ENCODE peak calls at places on chromosome 1, in seven cellular contexts. Z is GM12892, O is breast epithelium, M is suprapubic skin, W is K562, I is sigmoid colon, E is stomach. T is an unnamed sample.

GRCh38 chr1:66282343-66282852 is 251.6 kb upstream of the SGIP1 start:
- DNase-seq in I (no peak), E (no peak), M (no peak), O (no peak), W (no peak), Z (peak), T (peak)

GRCh38 chr1:204031098-204031710 is 41.7 kb upstream of the SOX13 start:
- DNase-seq in Z (no peak), W (no peak), I (no peak), E (no peak), O (no peak), M (no peak), T (no peak)

GRCh38 chr1:32963746-32964460 is 706 bp downstream of the RNF19B start:
- DNase-seq in M (peak), O (peak), I (peak), E (peak), W (peak), Z (peak), T (peak)

GRCh38 chr1:178382372-178382771 is 114.4 kb downstream of the CLEC20A start:
- DNase-seq in M (no peak), W (no peak), Z (no peak), O (no peak), I (no peak), E (no peak), T (no peak)

GRCh38 chr1:32474954-32475353 is 10.1 kb downstream of the ZBTB8B start:
- DNase-seq in O (no peak), E (no peak), Z (no peak), M (no peak), I (no peak), W (no peak), T (no peak)

GRCh38 chr1:198620951-198621824 is 17.7 kb upstream of the PTPRC start:
- DNase-seq in Z (no peak), E (no peak), W (no peak), M (no peak), O (no peak), I (no peak), T (peak)

GRCh38 chr1:58249729-58250586 is 296.6 kb downstream of the OMA1 start:
- DNase-seq in I (no peak), Z (peak), M (no peak), W (no peak), E (no peak), O (no peak), T (no peak)

GRCh38 chr1:30234091-30234490 is 489.3 kb downstream of the MATN1 start:
- DNase-seq in E (no peak), M (no peak), O (no peak), I (no peak), Z (no peak), W (no peak), T (no peak)

GRCh38 chr1:15323351-15323988 is 76.4 kb downstream of the FHAD1 start:
- DNase-seq in I (peak), M (peak), W (peak), Z (peak), O (peak), E (peak), T (peak)

DNA sequence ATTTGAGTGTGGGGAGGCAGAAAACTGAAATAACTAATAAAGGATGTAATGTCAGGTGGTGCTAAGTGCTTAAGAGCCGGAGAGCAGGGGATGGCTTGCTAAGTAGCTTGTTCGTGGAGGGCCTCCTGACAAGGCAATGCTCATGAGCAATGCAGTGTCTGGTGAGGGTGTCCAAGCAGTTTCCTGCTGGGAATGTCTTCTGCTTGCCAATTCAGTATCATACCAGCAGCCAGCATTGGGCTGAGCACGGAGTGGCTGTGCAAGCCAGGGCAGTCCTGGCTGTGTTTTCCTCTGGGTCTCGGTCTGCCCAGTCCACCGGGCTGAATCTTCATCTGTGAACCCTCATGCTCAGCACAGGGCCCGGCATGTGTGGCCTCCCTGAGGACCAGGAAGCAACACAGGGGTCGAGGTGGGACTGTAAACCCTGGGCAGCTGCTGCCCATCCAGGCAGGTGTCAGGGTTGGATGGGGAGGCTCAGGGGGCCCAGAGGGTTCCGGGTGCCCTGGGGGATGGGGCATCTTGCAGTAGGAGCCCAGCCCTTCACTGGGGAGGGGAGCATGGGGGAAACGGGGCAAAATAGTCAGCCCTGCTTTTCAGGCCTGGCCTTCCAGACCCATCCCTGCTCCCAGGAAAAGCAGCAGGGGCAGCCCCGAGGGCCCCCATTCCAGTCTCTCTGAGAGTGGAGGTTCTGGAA is 27.5 kb downstream of the EDN2 start:
- DNase-seq in M (no peak), I (no peak), O (no peak), Z (no peak), E (no peak), W (no peak), T (no peak)
- TF ChIP-seq POLR2AphosphoS5 in M (no peak), I (no peak), O (no peak), Z (no peak), E (no peak), W (no peak), T (no peak)

GRCh38 chr1:7962011-7962335 is 462 bp downstream of the PARK7 start:
- DNase-seq in Z (no peak), W (no peak), O (no peak), I (no peak), E (no peak), M (no peak), T (no peak)
- TF ChIP-seq POLR2A in Z (no peak), W (no peak), O (no peak), I (no peak), E (no peak), M (no peak), T (no peak)

GRCh38 chr1:151133339-151133761 is 13.1 kb downstream of the SEMA6C start:
- DNase-seq in O (no peak), E (no peak), M (no peak), I (no peak), W (peak), Z (no peak), T (no peak)
- TF ChIP-seq POLR2AphosphoS5 in O (no peak), E (no peak), M (no peak), I (no peak), W (no peak), Z (no peak), T (no peak)

DNA sequence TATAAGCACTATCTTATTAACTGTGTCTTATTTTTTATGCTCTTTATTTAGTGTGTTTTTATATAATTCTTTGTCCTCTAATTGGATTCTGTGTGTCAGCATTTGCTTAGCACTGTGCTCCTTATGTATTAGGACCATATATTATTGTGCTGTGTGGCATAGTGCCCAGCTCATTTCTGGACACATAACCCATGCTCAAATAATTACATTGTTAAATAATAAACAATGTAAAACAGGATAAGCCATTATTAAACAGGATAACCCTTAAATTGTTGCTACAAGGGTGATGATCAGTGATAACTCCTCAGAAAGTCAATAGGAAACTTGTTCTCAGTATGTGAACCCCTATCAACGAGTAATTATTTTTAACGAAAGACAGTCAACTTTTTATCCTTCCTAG is 150.4 kb downstream of the ADGRL4 start:
- DNase-seq in W (no peak), Z (no peak), M (no peak), E (no peak), O (no peak), I (no peak), T (no peak)
- TF ChIP-seq POLR2A in W (no peak), Z (no peak), M (no peak), E (no peak), O (no peak), I (no peak), T (no peak)

DNA sequence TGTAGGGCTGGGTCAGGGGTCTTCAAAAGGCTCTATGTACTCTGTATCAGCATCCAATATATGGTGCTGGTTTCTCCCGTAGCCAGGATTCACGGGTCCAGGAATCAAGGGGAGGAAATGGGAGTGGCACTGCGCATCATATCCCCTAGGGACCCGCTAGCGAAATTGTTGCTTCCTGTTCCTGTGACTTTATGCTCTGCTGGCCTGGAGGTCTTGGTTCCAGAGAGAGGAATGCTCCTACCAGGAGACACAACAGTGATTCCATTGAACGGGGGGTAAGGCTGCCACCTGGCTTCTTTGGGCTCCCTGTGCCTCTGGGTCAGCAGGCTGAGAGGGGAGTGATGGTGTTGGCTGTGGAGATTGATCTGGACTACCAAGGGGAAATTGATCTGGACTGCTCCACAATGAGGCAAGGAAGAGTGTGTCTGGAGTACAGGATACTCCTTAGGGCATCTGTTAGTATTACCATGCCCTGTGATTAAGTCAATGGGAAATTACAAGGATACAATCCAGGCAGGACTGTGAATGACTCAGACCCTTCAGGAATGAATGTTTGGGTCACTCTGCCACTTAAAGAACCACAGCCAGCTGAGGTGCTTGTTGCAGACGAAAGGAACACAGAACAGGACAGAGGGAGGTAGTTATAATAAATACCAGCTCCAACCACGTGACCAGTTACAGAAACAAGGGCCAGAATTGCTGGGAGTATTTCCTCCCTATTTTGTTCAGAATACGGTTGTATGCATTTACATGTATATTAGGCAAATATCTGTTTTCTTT is 10.2 kb downstream of the SPSB1 start:
- DNase-seq in M (no peak), W (no peak), I (no peak), E (no peak), O (no peak), Z (no peak), T (no peak)
- TF ChIP-seq POLR2AphosphoS5 in M (peak), W (no peak), I (peak), E (peak), O (no peak), Z (no peak), T (peak)

GRCh38 chr1:160127865-160128523 is 12.4 kb downstream of the ATP1A2 start:
- DNase-seq in I (no peak), M (no peak), E (no peak), O (no peak), Z (no peak), W (no peak), T (no peak)
- TF ChIP-seq POLR2A in I (no peak), M (no peak), E (no peak), O (no peak), Z (no peak), W (no peak), T (no peak)

GRCh38 chr1:153058154-153058553 is 842 bp upstream of the SPRR2A start:
- DNase-seq in Z (no peak), E (no peak), W (no peak), O (no peak), M (no peak), I (no peak), T (no peak)
- TF ChIP-seq POLR2AphosphoS5 in Z (no peak), E (no peak), W (no peak), O (no peak), M (no peak), I (no peak), T (no peak)

GRCh38 chr1:218390625-218391024 is 45.5 kb downstream of the TGFB2 start:
- DNase-seq in M (no peak), I (no peak), Z (no peak), O (no peak), W (no peak), E (no peak), T (no peak)
- TF ChIP-seq POLR2A in M (no peak), I (no peak), Z (no peak), O (no peak), W (no peak), E (no peak), T (no peak)

DNA sequence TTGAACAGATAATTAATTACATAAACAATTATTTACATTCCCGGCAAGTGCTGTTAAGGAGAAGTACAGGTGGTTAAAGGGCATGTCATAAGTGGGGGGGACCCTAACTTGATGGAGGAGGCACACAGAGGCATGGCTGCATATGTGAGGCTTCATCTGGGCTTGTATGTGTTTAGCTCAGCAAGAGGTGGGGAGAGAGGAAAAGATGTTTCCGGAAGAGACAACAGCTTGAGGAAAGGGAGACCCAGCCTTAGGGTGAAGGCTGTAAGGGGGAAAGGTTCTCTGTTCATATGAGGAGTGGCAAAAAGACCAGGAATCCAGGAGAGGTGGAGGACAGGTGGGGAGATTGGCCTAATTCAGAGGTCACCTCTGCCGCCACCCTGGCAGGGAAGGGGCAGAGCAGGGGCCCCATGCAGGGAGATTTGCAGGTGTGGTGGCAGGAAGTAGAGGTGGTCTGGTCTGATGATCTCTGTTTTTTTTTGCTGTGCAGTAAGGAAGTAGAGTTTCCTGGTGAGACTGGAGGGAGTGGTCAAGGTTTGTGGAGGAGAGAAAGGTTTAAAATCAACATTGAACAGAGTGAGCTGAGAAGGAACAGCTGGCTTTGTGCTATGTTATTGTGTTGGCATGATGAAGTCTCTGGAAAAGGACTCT is 9.0 kb downstream of the TRAF5 start:
- DNase-seq in W (no peak), M (no peak), O (no peak), E (no peak), Z (peak), I (no peak), T (peak)
- TF ChIP-seq POLR2AphosphoS5 in W (no peak), M (no peak), O (no peak), E (no peak), Z (no peak), I (no peak), T (no peak)

T was measured in transverse colon.